ENCODE peak calls at places on chromosome 5, in nine cellular contexts. One of them, this sample, is unnamed.

GRCh38 chr5:97224112-97224750 is 41.2 kb upstream of the RIOK2 start:
- DNase-seq in suprapubic skin: no peak
- DNase-seq in sigmoid colon: no peak
- DNase-seq in HCT116: no peak
- DNase-seq in thyroid gland: no peak
- DNase-seq in IMR-90: peak; percentile 61
- DNase-seq in stomach: no peak
- DNase-seq in heart left ventricle: no peak
- DNase-seq in uterus: no peak
- DNase-seq in this sample: no peak

GRCh38 chr5:104184264-104184663 is 621.7 kb upstream of the NUDT12 start:
- DNase-seq in suprapubic skin: no peak
- DNase-seq in sigmoid colon: no peak
- DNase-seq in HCT116: no peak
- DNase-seq in thyroid gland: no peak
- DNase-seq in IMR-90: no peak
- DNase-seq in stomach: no peak
- DNase-seq in heart left ventricle: no peak
- DNase-seq in uterus: no peak
- DNase-seq in this sample: no peak

GRCh38 chr5:92470770-92471169 is 1087.7 kb upstream of the ARRDC3 start:
- DNase-seq in suprapubic skin: no peak
- DNase-seq in sigmoid colon: no peak
- DNase-seq in HCT116: no peak
- DNase-seq in thyroid gland: no peak
- DNase-seq in IMR-90: no peak
- DNase-seq in stomach: no peak
- DNase-seq in heart left ventricle: no peak
- DNase-seq in uterus: no peak
- DNase-seq in this sample: no peak

GRCh38 chr5:3852154-3852930 is 256.7 kb downstream of the IRX1 start:
- DNase-seq in suprapubic skin: no peak
- DNase-seq in sigmoid colon: no peak
- DNase-seq in HCT116: no peak
- DNase-seq in thyroid gland: peak; percentile 32
- DNase-seq in IMR-90: no peak
- DNase-seq in stomach: no peak
- DNase-seq in heart left ventricle: no peak
- DNase-seq in uterus: no peak
- DNase-seq in this sample: no peak

GRCh38 chr5:72452515-72453259 is 54.5 kb downstream of the ZNF366 start:
- DNase-seq in suprapubic skin: peak; percentile 76
- DNase-seq in sigmoid colon: peak; percentile 90
- DNase-seq in HCT116: peak; percentile 7
- DNase-seq in thyroid gland: peak; percentile 62
- DNase-seq in IMR-90: peak; percentile 72
- DNase-seq in stomach: peak; percentile 76
- DNase-seq in heart left ventricle: peak; percentile 85
- DNase-seq in uterus: peak; percentile 84
- DNase-seq in this sample: peak; percentile 76

GRCh38 chr5:175697846-175698245 is 40.0 kb downstream of the HRH2 start:
- DNase-seq in suprapubic skin: no peak
- DNase-seq in sigmoid colon: peak; percentile 20
- DNase-seq in HCT116: no peak
- DNase-seq in thyroid gland: no peak
- DNase-seq in IMR-90: no peak
- DNase-seq in stomach: no peak
- DNase-seq in heart left ventricle: no peak
- DNase-seq in uterus: no peak
- DNase-seq in this sample: no peak

GRCh38 chr5:158701406-158702177 is 398.1 kb downstream of the EBF1 start:
- DNase-seq in suprapubic skin: no peak
- DNase-seq in sigmoid colon: no peak
- DNase-seq in HCT116: no peak
- DNase-seq in thyroid gland: no peak
- DNase-seq in IMR-90: no peak
- DNase-seq in stomach: no peak
- DNase-seq in heart left ventricle: no peak
- DNase-seq in uterus: no peak
- DNase-seq in this sample: no peak

GRCh38 chr5:89572696-89573095 is 689.7 kb upstream of the MEF2C start:
- DNase-seq in suprapubic skin: no peak
- DNase-seq in sigmoid colon: no peak
- DNase-seq in HCT116: no peak
- DNase-seq in thyroid gland: no peak
- DNase-seq in IMR-90: peak; percentile 72
- DNase-seq in stomach: no peak
- DNase-seq in heart left ventricle: no peak
- DNase-seq in uterus: no peak
- DNase-seq in this sample: no peak

GRCh38 chr5:147559725-147560124 is 49.9 kb upstream of the DPYSL3 start:
- DNase-seq in suprapubic skin: no peak
- DNase-seq in sigmoid colon: no peak
- DNase-seq in HCT116: no peak
- DNase-seq in thyroid gland: no peak
- DNase-seq in IMR-90: no peak
- DNase-seq in stomach: no peak
- DNase-seq in heart left ventricle: no peak
- DNase-seq in uterus: no peak
- DNase-seq in this sample: no peak

GRCh38 chr5:32413466-32414263 is 30.9 kb downstream of the ZFR start:
- DNase-seq in suprapubic skin: no peak
- DNase-seq in sigmoid colon: no peak
- DNase-seq in HCT116: no peak
- DNase-seq in thyroid gland: no peak
- DNase-seq in IMR-90: no peak
- DNase-seq in stomach: no peak
- DNase-seq in heart left ventricle: no peak
- DNase-seq in uterus: no peak
- DNase-seq in this sample: no peak

GRCh38 chr5:5221731-5222130 is 81.6 kb downstream of the ADAMTS16 start:
- DNase-seq in suprapubic skin: no peak
- DNase-seq in sigmoid colon: no peak
- DNase-seq in HCT116: no peak
- DNase-seq in thyroid gland: no peak
- DNase-seq in IMR-90: peak; percentile 13
- DNase-seq in stomach: no peak
- DNase-seq in heart left ventricle: no peak
- DNase-seq in uterus: no peak
- DNase-seq in this sample: no peak

GRCh38 chr5:123273984-123274383 is 149.2 kb downstream of the CEP120 start:
- DNase-seq in suprapubic skin: no peak
- DNase-seq in sigmoid colon: no peak
- DNase-seq in HCT116: no peak
- DNase-seq in thyroid gland: no peak
- DNase-seq in IMR-90: no peak
- DNase-seq in stomach: no peak
- DNase-seq in heart left ventricle: no peak
- DNase-seq in uterus: no peak
- DNase-seq in this sample: no peak

GRCh38 chr5:58497956-58498942 is 7.0 kb downstream of the GAPT start:
- DNase-seq in suprapubic skin: no peak
- DNase-seq in sigmoid colon: no peak
- DNase-seq in HCT116: peak; percentile 15
- DNase-seq in thyroid gland: peak; percentile 14
- DNase-seq in IMR-90: peak; percentile 41
- DNase-seq in stomach: peak; percentile 45
- DNase-seq in heart left ventricle: peak; percentile 8
- DNase-seq in uterus: no peak
- DNase-seq in this sample: peak; percentile 19

GRCh38 chr5:58499231-58499630 is 8.0 kb downstream of the GAPT start:
- DNase-seq in suprapubic skin: no peak
- DNase-seq in sigmoid colon: no peak
- DNase-seq in HCT116: no peak
- DNase-seq in thyroid gland: no peak
- DNase-seq in IMR-90: no peak
- DNase-seq in stomach: no peak
- DNase-seq in heart left ventricle: no peak
- DNase-seq in uterus: no peak
- DNase-seq in this sample: no peak

GRCh38 chr5:58499951-58500350 is 8.7 kb downstream of the GAPT start:
- DNase-seq in suprapubic skin: no peak
- DNase-seq in sigmoid colon: no peak
- DNase-seq in HCT116: no peak
- DNase-seq in thyroid gland: no peak
- DNase-seq in IMR-90: no peak
- DNase-seq in stomach: peak; percentile 36
- DNase-seq in heart left ventricle: no peak
- DNase-seq in uterus: no peak
- DNase-seq in this sample: no peak

GRCh38 chr5:58493136-58493535 is 1.9 kb downstream of the GAPT start:
- DNase-seq in suprapubic skin: no peak
- DNase-seq in sigmoid colon: no peak
- DNase-seq in HCT116: no peak
- DNase-seq in thyroid gland: no peak
- DNase-seq in IMR-90: no peak
- DNase-seq in stomach: no peak
- DNase-seq in heart left ventricle: no peak
- DNase-seq in uterus: no peak
- DNase-seq in this sample: no peak

GRCh38 chr5:58496488-58496887 is 5.3 kb downstream of the GAPT start:
- DNase-seq in suprapubic skin: no peak
- DNase-seq in sigmoid colon: no peak
- DNase-seq in HCT116: no peak
- DNase-seq in thyroid gland: no peak
- DNase-seq in IMR-90: no peak
- DNase-seq in stomach: no peak
- DNase-seq in heart left ventricle: no peak
- DNase-seq in uterus: no peak
- DNase-seq in this sample: no peak
- TF ChIP-seq CTCF in suprapubic skin: no peak
- TF ChIP-seq CTCF in sigmoid colon: no peak
- TF ChIP-seq CTCF in HCT116: peak; percentile 53
- TF ChIP-seq CTCF in thyroid gland: no peak
- TF ChIP-seq CTCF in IMR-90: peak; percentile 1
- TF ChIP-seq CTCF in stomach: no peak
- TF ChIP-seq CTCF in heart left ventricle: peak; percentile 18
- TF ChIP-seq CTCF in uterus: no peak
- TF ChIP-seq CTCF in this sample: no peak

GRCh38 chr5:179820483-179821297 is at the start of gene SQSTM1:
- DNase-seq in suprapubic skin: peak; percentile 87
- DNase-seq in sigmoid colon: peak; percentile 91
- DNase-seq in HCT116: no peak
- DNase-seq in thyroid gland: peak; percentile 74
- DNase-seq in IMR-90: peak; percentile 74
- DNase-seq in stomach: peak; percentile 84
- DNase-seq in heart left ventricle: peak; percentile 88
- DNase-seq in uterus: peak; percentile 81
- DNase-seq in this sample: peak; percentile 96

GRCh38 chr5:179821298-179822058 is 773 bp downstream of the SQSTM1 start:
- DNase-seq in suprapubic skin: peak; percentile 98
- DNase-seq in sigmoid colon: peak; percentile 99
- DNase-seq in HCT116: peak; percentile 81
- DNase-seq in thyroid gland: peak; percentile 98
- DNase-seq in IMR-90: peak; percentile 90
- DNase-seq in stomach: peak; percentile 96
- DNase-seq in heart left ventricle: peak; percentile 99
- DNase-seq in uterus: peak; percentile 97
- DNase-seq in this sample: peak; percentile 95

GRCh38 chr5:179818746-179819295 is 1.9 kb upstream of the SQSTM1 start:
- DNase-seq in suprapubic skin: peak; percentile 97
- DNase-seq in sigmoid colon: peak; percentile 99
- DNase-seq in HCT116: peak; percentile 72
- DNase-seq in thyroid gland: peak; percentile 98
- DNase-seq in IMR-90: peak; percentile 95
- DNase-seq in stomach: peak; percentile 98
- DNase-seq in heart left ventricle: peak; percentile 97
- DNase-seq in uterus: peak; percentile 97
- DNase-seq in this sample: peak; percentile 99

GRCh38 chr5:179820127-179820482 is 600 bp upstream of the SQSTM1 start:
- DNase-seq in suprapubic skin: no peak
- DNase-seq in sigmoid colon: no peak
- DNase-seq in HCT116: no peak
- DNase-seq in thyroid gland: no peak
- DNase-seq in IMR-90: no peak
- DNase-seq in stomach: no peak
- DNase-seq in heart left ventricle: no peak
- DNase-seq in uterus: no peak
- DNase-seq in this sample: no peak

GRCh38 chr5:179819296-179820126 is 1.2 kb upstream of the SQSTM1 start:
- DNase-seq in suprapubic skin: no peak
- DNase-seq in sigmoid colon: peak; percentile 91
- DNase-seq in HCT116: no peak
- DNase-seq in thyroid gland: peak; percentile 86
- DNase-seq in IMR-90: peak; percentile 77
- DNase-seq in stomach: peak; percentile 77
- DNase-seq in heart left ventricle: peak; percentile 78
- DNase-seq in uterus: peak; percentile 77
- DNase-seq in this sample: peak; percentile 56
- TF ChIP-seq POLR2A in suprapubic skin: no peak
- TF ChIP-seq POLR2A in sigmoid colon: no peak
- TF ChIP-seq POLR2A in HCT116: no peak
- TF ChIP-seq POLR2A in thyroid gland: peak; percentile 3
- TF ChIP-seq POLR2A in IMR-90: peak; percentile 54
- TF ChIP-seq POLR2A in stomach: no peak
- TF ChIP-seq POLR2A in heart left ventricle: no peak
- TF ChIP-seq POLR2A in uterus: no peak
- TF ChIP-seq POLR2A in this sample: no peak

GRCh38 chr5:151805414-151806225 is 33.9 kb downstream of the G3BP1 start:
- DNase-seq in suprapubic skin: no peak
- DNase-seq in sigmoid colon: no peak
- DNase-seq in HCT116: no peak
- DNase-seq in thyroid gland: no peak
- DNase-seq in IMR-90: peak; percentile 54
- DNase-seq in stomach: no peak
- DNase-seq in heart left ventricle: no peak
- DNase-seq in uterus: peak; percentile 34
- DNase-seq in this sample: no peak
- TF ChIP-seq CTCF in suprapubic skin: no peak
- TF ChIP-seq CTCF in sigmoid colon: no peak
- TF ChIP-seq CTCF in HCT116: no peak
- TF ChIP-seq CTCF in thyroid gland: no peak
- TF ChIP-seq CTCF in IMR-90: no peak
- TF ChIP-seq CTCF in stomach: no peak
- TF ChIP-seq CTCF in heart left ventricle: no peak
- TF ChIP-seq CTCF in uterus: no peak
- TF ChIP-seq CTCF in this sample: no peak

DNA sequence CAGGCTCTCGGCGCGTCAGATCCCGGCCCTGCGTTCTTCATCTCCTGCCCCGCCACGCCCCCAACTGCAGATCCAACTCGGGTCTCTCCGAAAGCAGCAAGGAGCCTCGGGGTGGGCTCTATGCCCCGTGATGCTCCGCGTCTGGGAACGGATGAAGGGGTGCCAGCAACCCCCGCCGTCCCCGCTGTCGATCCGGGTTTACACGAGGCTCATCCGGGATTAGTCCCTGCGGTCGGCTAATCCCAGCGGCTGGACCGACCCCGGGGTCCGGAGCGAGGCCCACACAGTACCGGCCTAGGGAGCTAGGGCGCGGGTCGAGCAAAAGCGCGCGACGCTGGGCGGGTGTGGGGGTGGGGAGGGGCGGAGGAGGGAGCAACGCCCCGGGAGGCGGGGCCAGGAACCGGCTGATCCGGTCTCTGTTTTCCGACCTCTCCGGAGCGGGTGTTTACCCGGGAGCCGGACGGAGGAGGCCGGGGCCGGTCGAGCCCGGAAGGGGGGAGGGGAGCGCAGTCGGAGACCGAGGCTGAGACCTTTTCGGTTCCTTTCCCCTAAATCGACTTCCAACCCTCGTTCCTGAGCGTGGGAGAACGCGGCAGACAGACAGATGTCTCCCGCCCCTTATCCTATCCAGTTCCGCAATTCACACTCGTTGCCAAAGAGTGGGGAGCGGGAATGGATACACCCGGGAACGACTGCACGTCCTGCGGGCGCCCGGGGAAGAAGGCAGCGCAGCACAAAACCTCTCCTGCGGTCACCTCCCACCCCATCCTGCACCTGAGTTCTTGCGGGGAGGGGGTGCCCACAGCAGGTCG is 28.6 kb downstream of the PCDH1 start:
- DNase-seq in suprapubic skin: peak; percentile 90
- DNase-seq in sigmoid colon: peak; percentile 92
- DNase-seq in HCT116: no peak
- DNase-seq in thyroid gland: peak; percentile 94
- DNase-seq in IMR-90: peak; percentile 51
- DNase-seq in stomach: peak; percentile 95
- DNase-seq in heart left ventricle: peak; percentile 93
- DNase-seq in uterus: peak; percentile 86
- DNase-seq in this sample: peak; percentile 97
- TF ChIP-seq POLR2A in suprapubic skin: peak; percentile 42
- TF ChIP-seq POLR2A in sigmoid colon: peak; percentile 80
- TF ChIP-seq POLR2A in HCT116: peak; percentile 69
- TF ChIP-seq POLR2A in thyroid gland: peak; percentile 89
- TF ChIP-seq POLR2A in IMR-90: peak; percentile 51
- TF ChIP-seq POLR2A in stomach: peak; percentile 59
- TF ChIP-seq POLR2A in heart left ventricle: peak; percentile 82
- TF ChIP-seq POLR2A in uterus: peak; percentile 73
- TF ChIP-seq POLR2A in this sample: peak; percentile 28